ENCODE peak calls at places on chromosomes 12 and 14, in four cellular contexts. G, W, C and Q are unnamed samples.
A peak's percentile ranks its signal among the peaks of the same experiment; 100 is the strongest.

GRCh38 chr14:93263416-93263815 is 56.4 kb downstream of the UBR7 start:
- DNase-seq in W (peak; percentile 43), C (peak; percentile 40), G (peak; percentile 47), Q (no peak)

GRCh38 chr12:45886685-45887084 is 103.7 kb downstream of the SCAF11 start:
- DNase-seq in W (no peak), C (no peak), G (no peak), Q (no peak)

GRCh38 chr14:66508846-66509621 is 1.1 kb downstream of the GPHN start:
- DNase-seq in C (peak; percentile 21), G (peak; percentile 15), W (peak; percentile 29), Q (peak; percentile 18)

GRCh38 chr12:106428379-106428778 is 70.8 kb downstream of the POLR3B start:
- DNase-seq in W (peak; percentile 64), G (peak; percentile 52), C (peak; percentile 44), Q (peak; percentile 41)

GRCh38 chr12:30482650-30483049 is 213.0 kb downstream of the IPO8 start:
- DNase-seq in W (no peak), G (no peak), C (no peak), Q (no peak)

GRCh38 chr12:93895096-93895460 is 217.9 kb downstream of the CRADD start:
- DNase-seq in C (peak; percentile 57), W (no peak), G (peak; percentile 30), Q (no peak)

GRCh38 chr14:100587763-100588411 is 670 bp upstream of the BEGAIN start:
- DNase-seq in W (no peak), C (peak; percentile 53), G (no peak), Q (no peak)

GRCh38 chr14:35556548-35556947 is 22.6 kb downstream of the INSM2 start:
- DNase-seq in C (no peak), G (no peak), W (no peak), Q (no peak)

GRCh38 chr12:98002887-98003493 is 512.4 kb upstream of the TMPO start:
- DNase-seq in C (peak; percentile 60), G (peak; percentile 1), W (peak; percentile 16), Q (peak; percentile 44)

GRCh38 chr12:19979584-19979983 is 388.8 kb upstream of the PDE3A start:
- DNase-seq in G (no peak), W (no peak), C (peak; percentile 31), Q (no peak)

GRCh38 chr14:104091061-104091926 is 5.8 kb downstream of the ASPG start:
- DNase-seq in C (no peak), G (no peak), W (no peak), Q (no peak)

GRCh38 chr12:101172316-101172715 is 37.7 kb downstream of the SLC5A8 start:
- DNase-seq in W (peak; percentile 3), C (peak; percentile 43), G (peak; percentile 10), Q (no peak)

GRCh38 chr12:91576432-91576831 is 393.8 kb upstream of the DCN start:
- DNase-seq in C (no peak), G (no peak), W (no peak), Q (no peak)

GRCh38 chr12:31962076-31962475 is 2.9 kb downstream of the RESF1 start:
- DNase-seq in W (no peak), G (no peak), C (no peak), Q (no peak)

GRCh38 chr12:128976120-128976519 is 122.8 kb downstream of the GLT1D1 start:
- DNase-seq in W (no peak), G (no peak), C (no peak), Q (no peak)

GRCh38 chr14:76772300-76773187 is 11.3 kb downstream of the VASH1 start:
- DNase-seq in G (peak; percentile 61), C (peak; percentile 68), W (peak; percentile 81), Q (peak; percentile 69)

GRCh38 chr14:74515891-74516412 is 22.4 kb downstream of the ISCA2 start:
- DNase-seq in G (no peak), W (no peak), C (no peak), Q (no peak)
- TF ChIP-seq CTCF in G (no peak), W (no peak), C (no peak), Q (no peak)

DNA sequence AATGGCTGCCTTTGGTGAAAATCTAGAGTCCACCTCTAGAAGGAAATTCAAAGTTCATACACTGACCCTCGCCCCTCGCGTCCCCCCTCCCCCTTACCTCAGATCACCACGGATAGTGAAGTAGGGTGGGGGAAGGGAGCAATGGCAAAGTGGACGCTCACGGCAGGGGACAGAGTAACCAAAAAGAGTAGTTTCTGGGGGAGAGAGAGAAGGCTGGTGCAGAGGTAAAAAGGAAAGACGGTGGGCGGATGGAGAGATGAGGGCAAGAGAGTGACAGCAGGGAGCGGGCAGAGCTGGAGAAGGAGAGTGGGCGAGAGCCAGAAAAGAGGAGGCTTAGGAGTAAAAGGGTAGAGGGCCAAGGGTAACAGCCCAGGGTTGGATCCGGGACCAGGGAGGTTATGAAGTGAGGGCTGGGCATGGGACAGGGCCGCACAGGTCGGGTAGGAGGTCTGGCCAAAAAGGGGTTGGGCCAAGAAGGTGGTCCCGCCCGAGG is 423 bp downstream of the ALDH6A1 start:
- DNase-seq in C (no peak), G (no peak), W (no peak), Q (no peak)
- H3K4me3 ChIP-seq in C (peak overlapping the region; percentile 90), G (peak overlapping the region; percentile 68), W (peak overlapping the region; percentile 77), Q (peak overlapping the region; percentile 92)

GRCh38 chr14:24806061-24806678 is 172.2 kb upstream of the GZMB start:
- DNase-seq in W (peak; percentile 40), G (peak; percentile 45), C (peak; percentile 45), Q (peak; percentile 50)
- TF ChIP-seq CTCF in W (peak; percentile 70), G (peak; percentile 79), C (peak; percentile 79), Q (peak; percentile 74)

GRCh38 chr14:24139272-24139934 is 2.0 kb downstream of the EMC9 start:
- DNase-seq in W (no peak), G (no peak), C (no peak), Q (no peak)

GRCh38 chr14:24144451-24144850 is 2.0 kb downstream of the PSME2 start:
- DNase-seq in G (no peak), C (no peak), W (no peak), Q (no peak)

GRCh38 chr14:24138396-24139271 is 2.6 kb downstream of the PSME1 start:
- DNase-seq in G (no peak), W (no peak), C (no peak), Q (no peak)

GRCh38 chr14:24143511-24143910 is 2.1 kb upstream of the EMC9 start:
- DNase-seq in W (peak; percentile 9), C (peak; percentile 83), G (peak; percentile 51), Q (peak; percentile 16)

GRCh38 chr14:24141030-24141880 is at the start of gene EMC9:
- DNase-seq in C (peak; percentile 98), G (peak; percentile 99), W (peak; percentile 99), Q (peak; percentile 100)
- H3K4me3 ChIP-seq in C (peak within 1 kb of the TSS; percentile 86), G (peak within 1 kb of the TSS; percentile 68), W (peak within 1 kb of the TSS; percentile 83), Q (peak within 1 kb of the TSS; percentile 94)

DNA sequence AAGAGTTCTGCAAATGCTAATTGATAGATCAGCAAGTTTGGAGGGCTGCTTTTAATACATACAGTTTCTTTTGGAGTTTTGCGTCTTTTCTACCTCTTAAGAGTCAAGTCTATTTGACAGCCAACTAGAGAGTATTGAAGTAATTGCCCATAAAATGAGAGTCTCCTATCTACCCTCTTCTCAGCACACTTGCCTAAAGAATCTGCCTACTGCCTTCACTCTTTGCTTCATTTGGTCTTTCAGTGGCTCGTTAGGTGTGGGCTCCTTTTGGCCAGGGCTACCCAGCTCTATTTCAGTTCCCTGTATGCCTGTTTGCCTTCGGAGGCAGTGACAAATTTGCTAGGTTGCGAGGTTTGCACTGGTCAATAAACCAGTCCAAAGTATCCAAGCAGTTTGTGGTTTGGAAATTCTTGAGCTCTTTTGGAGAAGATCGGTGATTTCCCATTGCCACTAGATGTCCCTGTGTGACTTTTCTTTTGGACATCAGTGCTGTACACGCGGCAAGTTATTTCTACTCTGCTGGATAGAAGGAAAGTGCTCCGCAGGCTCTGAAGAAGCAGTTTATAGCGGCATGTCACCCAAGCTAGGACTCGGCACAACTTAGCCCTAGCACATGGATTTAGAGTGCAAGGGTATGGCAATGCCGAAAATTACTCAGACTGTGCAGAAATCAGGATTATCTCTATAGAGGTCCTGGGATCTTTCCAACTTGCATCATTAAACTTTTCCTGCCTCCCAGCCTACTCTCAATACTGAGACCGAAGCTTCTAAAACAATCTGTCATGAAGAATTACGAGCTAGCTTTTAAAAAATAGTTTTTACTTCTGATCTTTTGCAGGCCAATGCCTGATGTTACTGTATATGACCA is 38.6 kb downstream of the MGST1 start:
- DNase-seq in C (peak; percentile 77), W (peak; percentile 75), G (peak; percentile 70), Q (peak; percentile 74)
- TF ChIP-seq CTCF in C (peak; percentile 54), W (peak; percentile 41), G (peak; percentile 67), Q (peak; percentile 55)

GRCh38 chr14:102544745-102545460 is 35.3 kb upstream of the ANKRD9 start:
- DNase-seq in G (no peak), C (no peak), W (no peak), Q (no peak)

GRCh38 chr14:102547067-102547466 is 37.5 kb upstream of the ANKRD9 start:
- DNase-seq in W (no peak), G (no peak), C (no peak), Q (no peak)

GRCh38 chr14:102541771-102542170 is 32.2 kb upstream of the ANKRD9 start:
- DNase-seq in W (no peak), G (no peak), C (no peak), Q (no peak)

GRCh38 chr14:102545461-102546265 is 36.1 kb upstream of the ANKRD9 start:
- DNase-seq in G (peak; percentile 17), C (peak; percentile 54), W (no peak), Q (peak; percentile 92)

DNA sequence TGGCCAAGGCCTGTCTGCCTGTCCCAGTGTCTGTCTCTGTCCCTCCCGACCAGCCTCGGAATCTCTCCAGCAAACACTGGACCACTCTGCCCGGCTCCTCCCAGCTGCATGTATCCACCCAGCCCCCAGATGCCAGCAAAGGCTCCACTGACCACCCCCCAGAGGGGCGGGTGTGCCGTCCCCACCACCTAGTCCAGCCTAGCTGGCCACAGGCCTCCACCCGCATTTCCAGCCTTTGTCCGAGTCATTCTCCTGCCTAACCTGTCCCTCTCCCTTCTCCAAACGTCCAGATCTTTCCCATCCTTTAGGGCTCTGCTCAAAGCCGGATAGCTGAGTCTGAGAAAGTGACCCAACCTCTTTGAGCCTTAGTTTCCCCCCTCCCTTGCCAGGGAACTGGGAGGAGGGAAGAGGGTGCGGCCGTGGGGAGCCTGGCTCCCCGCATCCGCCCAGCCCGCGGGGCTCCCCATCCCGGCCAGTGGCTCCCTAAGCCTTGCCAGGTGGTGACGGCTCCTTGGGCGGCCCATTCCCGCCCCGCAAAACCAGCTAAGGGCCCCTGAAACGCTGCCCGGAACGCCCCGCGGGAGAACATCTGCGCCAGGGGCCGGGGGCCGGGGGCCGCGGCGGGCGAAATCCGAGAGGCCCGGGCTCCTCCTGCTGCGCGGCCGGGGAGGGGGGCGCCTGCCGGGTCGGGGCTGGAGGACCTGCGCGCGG is 34.6 kb upstream of the ANKRD9 start:
- DNase-seq in C (no peak), G (no peak), W (no peak), Q (no peak)
- H3K4me3 ChIP-seq in C (no peak overlapping the region), G (no peak overlapping the region), W (no peak overlapping the region), Q (no peak overlapping the region)

GRCh38 chr12:24008166-24008565 is 58.7 kb upstream of the SOX5 start:
- DNase-seq in G (no peak), C (no peak), W (no peak), Q (no peak)
- TF ChIP-seq CTCF in G (no peak), C (no peak), W (no peak), Q (no peak)